ENCODE peak calls at places on chromosomes 12 and 14, in four cellular contexts. G, L, Y and A are unnamed samples.
A peak's percentile ranks its signal among the peaks of the same experiment; 100 is the strongest.

GRCh38 chr14:91882369-91882768 is 15.0 kb upstream of the TC2N start:
- DNase-seq in Y (no peak), L (no peak), G (no peak), A (no peak)

GRCh38 chr12:132807295-132808222 is 21.1 kb downstream of the GOLGA3 start:
- DNase-seq in L (no peak), Y (peak; percentile 86), G (no peak), A (no peak)

GRCh38 chr14:75370416-75371205 is 57.2 kb upstream of the JDP2 start:
- DNase-seq in L (no peak), Y (no peak), G (no peak), A (no peak)

GRCh38 chr12:102356690-102357089 is 123.7 kb downstream of the IGF1 start:
- DNase-seq in G (no peak), Y (no peak), L (no peak), A (no peak)

GRCh38 chr14:70188608-70189540 is at the start of gene SLC8A3:
- DNase-seq in G (no peak), Y (no peak), L (no peak), A (no peak)

GRCh38 chr12:19712041-19712440 is 272.7 kb downstream of the AEBP2 start:
- DNase-seq in L (no peak), Y (no peak), G (no peak), A (no peak)

GRCh38 chr14:89330236-89331002 is 86.6 kb downstream of the FOXN3 start:
- DNase-seq in L (no peak), G (no peak), Y (no peak), A (no peak)

GRCh38 chr12:11695321-11695720 is 45.8 kb downstream of the ETV6 start:
- DNase-seq in G (no peak), Y (no peak), L (no peak), A (no peak)

GRCh38 chr12:117967043-117967442 is 1.7 kb downstream of the KSR2 start:
- DNase-seq in G (no peak), L (no peak), Y (no peak), A (no peak)

GRCh38 chr12:120536064-120536791 is 2.1 kb downstream of the RNF10 start:
- DNase-seq in G (no peak), L (peak; percentile 60), Y (no peak), A (no peak)

GRCh38 chr12:9651265-9651729 is 18.2 kb upstream of the CLEC2D start:
- DNase-seq in Y (no peak), L (no peak), G (no peak), A (no peak)

GRCh38 chr12:57159341-57159740 is 11.9 kb upstream of the LRP1-AS start:
- DNase-seq in Y (no peak), G (no peak), L (no peak), A (no peak)

GRCh38 chr14:39381366-39381765 is 50.9 kb downstream of the FBXO33 start:
- DNase-seq in L (no peak), G (no peak), Y (no peak), A (no peak)

GRCh38 chr14:21101802-21102413 is 1.0 kb downstream of the TMEM253 start:
- DNase-seq in Y (no peak), L (no peak), G (no peak), A (no peak)

GRCh38 chr14:77838756-77839565 is 39.1 kb downstream of the ADCK1 start:
- DNase-seq in Y (no peak), G (no peak), L (no peak), A (no peak)

GRCh38 chr14:89773151-89773550 is 181.4 kb downstream of the EFCAB11 start:
- DNase-seq in Y (no peak), G (no peak), L (no peak), A (no peak)

GRCh38 chr12:112979281-112979680 is 962 bp downstream of the OAS2 start:
- DNase-seq in L (no peak), G (peak; percentile 38), Y (no peak), A (no peak)

GRCh38 chr12:122871851-122872785 is 23.8 kb downstream of the VPS37B start:
- DNase-seq in G (peak; percentile 52), L (no peak), Y (no peak), A (peak; percentile 96)

GRCh38 chr14:90438841-90439240 is 42.0 kb downstream of the CALM1 start:
- DNase-seq in L (no peak), Y (no peak), G (no peak), A (no peak)

GRCh38 chr12:76318773-76319594 is 29.2 kb downstream of the BBS10 start:
- DNase-seq in L (no peak), Y (no peak), G (no peak), A (no peak)

GRCh38 chr12:57169046-57169795 is 21.8 kb upstream of the LRP1-AS start:
- DNase-seq in G (no peak), L (no peak), Y (no peak), A (no peak)

GRCh38 chr12:92079054-92079385 is 66.6 kb downstream of the BTG1 start:
- DNase-seq in L (no peak), G (no peak), Y (no peak), A (no peak)

GRCh38 chr14:36094963-36095362 is 81.6 kb downstream of the PTCSC3 start:
- DNase-seq in Y (no peak), G (no peak), L (no peak), A (no peak)

GRCh38 chr12:107359382-107359781 is 266.0 kb upstream of the CRY1 start:
- DNase-seq in Y (no peak), L (no peak), G (no peak), A (no peak)

GRCh38 chr12:75850751-75851462 is 180.7 kb downstream of the PHLDA1 start:
- DNase-seq in G (no peak), L (no peak), Y (no peak), A (no peak)

GRCh38 chr12:28814246-28814645 is 334.8 kb upstream of the FAR2 start:
- DNase-seq in Y (no peak), G (no peak), L (no peak), A (no peak)

GRCh38 chr14:66315548-66315947 is 170.6 kb upstream of the CCDC196 start:
- DNase-seq in L (no peak), Y (no peak), G (no peak), A (no peak)

GRCh38 chr14:88729159-88729558 is 63.6 kb downstream of the EML5 start:
- DNase-seq in Y (no peak), L (no peak), G (no peak), A (no peak)

GRCh38 chr12:56120158-56120846 is 2.2 kb downstream of the ZC3H10 start:
- DNase-seq in G (no peak), L (no peak), Y (peak; percentile 48), A (no peak)

GRCh38 chr14:61621444-61621843 is 73.9 kb upstream of the HIF1A start:
- DNase-seq in Y (no peak), G (no peak), L (no peak), A (no peak)

GRCh38 chr14:89011727-89012271 is 187.3 kb downstream of the TTC8 start:
- DNase-seq in L (no peak), Y (no peak), G (no peak), A (no peak)

GRCh38 chr12:54262403-54262925 is 17.5 kb downstream of the CBX5 start:
- DNase-seq in L (no peak), G (no peak), Y (no peak), A (no peak)

GRCh38 chr14:78767436-78767835 is 597.3 kb downstream of the NRXN3 start:
- DNase-seq in G (no peak), Y (no peak), L (no peak), A (no peak)

GRCh38 chr12:121996050-121996944 is 25.4 kb upstream of the BCL7A start:
- DNase-seq in G (no peak), Y (no peak), L (peak; percentile 40), A (no peak)

GRCh38 chr12:115763982-115764621 is 513.4 kb downstream of the MED13L start:
- DNase-seq in L (peak; percentile 59), Y (peak; percentile 15), G (no peak), A (no peak)

GRCh38 chr12:113239811-113240331 is 18.6 kb downstream of the TPCN1 start:
- DNase-seq in G (no peak), Y (no peak), L (no peak), A (no peak)

GRCh38 chr12:8996682-8997405 is 7.5 kb downstream of the KLRG1 start:
- DNase-seq in G (peak; percentile 77), L (no peak), Y (no peak), A (no peak)

GRCh38 chr14:96170961-96171592 is 33.6 kb upstream of the BDKRB2 start:
- DNase-seq in Y (no peak), L (no peak), G (no peak), A (no peak)

GRCh38 chr12:7241404-7242005 is 52.0 kb downstream of the PEX5 start:
- DNase-seq in L (no peak), Y (peak; percentile 41), G (no peak), A (no peak)

GRCh38 chr14:97703006-97703760 is 906.0 kb downstream of the VRK1 start:
- DNase-seq in Y (no peak), L (no peak), G (peak; percentile 53), A (no peak)
- TF ChIP-seq SRF in Y (no peak), L (no peak), G (no peak), A (no peak)

DNA sequence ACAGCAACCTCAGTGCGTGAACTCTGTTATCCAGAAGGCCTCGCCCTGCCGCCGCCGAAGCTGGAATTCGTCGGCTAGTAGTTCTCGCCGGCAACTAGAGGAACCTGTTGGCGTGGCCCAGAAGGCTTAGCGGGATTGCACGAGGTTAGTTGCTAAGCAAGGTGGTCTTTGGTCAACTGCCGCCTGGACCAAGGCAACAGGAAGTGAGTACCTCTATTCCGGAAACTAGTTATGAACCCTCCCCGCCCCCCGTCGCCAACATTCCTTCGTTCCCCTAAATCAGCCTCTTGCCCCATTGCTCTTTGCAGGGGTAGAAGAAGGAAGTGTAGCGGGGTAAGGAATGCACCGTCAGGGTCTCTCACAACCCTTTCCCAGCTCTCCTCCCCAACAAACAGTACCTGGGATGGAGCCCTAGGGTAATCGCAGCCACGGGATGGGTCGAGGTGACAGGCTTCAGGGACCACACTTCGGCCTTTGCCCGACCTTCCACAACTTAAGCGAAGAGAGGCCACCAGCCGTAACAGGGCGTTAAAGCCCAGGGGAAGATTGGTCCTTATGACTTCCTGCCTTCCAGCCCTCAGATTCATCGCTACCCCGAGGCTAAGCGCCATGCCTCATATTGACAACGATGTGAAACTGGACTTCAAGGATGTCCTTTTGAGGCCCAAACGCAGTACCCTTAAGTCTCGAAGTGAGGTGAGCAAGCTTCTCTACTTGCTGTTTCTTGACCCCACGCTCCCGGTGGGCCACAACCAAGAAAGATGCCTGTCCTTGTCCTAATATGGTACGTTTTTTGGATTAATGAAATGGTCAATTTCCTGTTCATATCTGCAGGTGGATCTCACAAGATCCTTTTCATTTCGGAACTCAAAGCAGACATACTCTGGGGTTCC is at the start of gene GMPR2:
- DNase-seq in L (no peak), G (no peak), Y (peak; percentile 42), A (no peak)
- TF ChIP-seq BRCA1 in L (peak; percentile 94), G (no peak), Y (no peak), A (no peak)

GRCh38 chr12:65886996-65887395 is 62.7 kb downstream of the HMGA2 start:
- DNase-seq in L (no peak), G (no peak), Y (no peak), A (no peak)
- TF ChIP-seq SRF in L (no peak), G (no peak), Y (no peak), A (no peak)

DNA sequence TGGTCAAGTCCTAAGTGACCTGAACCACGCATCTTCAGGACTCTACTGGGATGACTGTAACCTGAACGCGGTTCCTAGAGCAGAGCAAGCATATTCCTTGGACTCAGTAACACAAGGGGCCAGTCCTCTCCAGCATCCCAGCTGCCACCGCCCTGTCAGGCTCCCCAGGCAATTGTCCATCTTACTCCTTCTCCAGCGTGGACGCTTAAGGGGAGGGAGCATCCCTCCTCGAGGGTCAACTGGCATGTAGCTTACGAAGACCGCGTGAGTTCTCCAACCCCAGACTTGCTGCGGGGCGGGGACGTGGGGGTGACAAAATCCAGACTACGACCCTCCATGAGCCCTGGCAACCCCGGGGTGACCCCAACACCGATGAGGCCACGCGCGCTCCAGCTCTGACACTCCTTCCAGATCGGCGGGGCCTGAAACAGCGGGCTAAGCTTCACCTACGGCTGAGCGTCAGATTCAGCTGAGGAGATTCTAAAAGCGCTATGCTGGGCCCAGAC is 868 bp upstream of the MTHFD1 start:
- DNase-seq in L (peak; percentile 10), G (no peak), Y (peak; percentile 19), A (no peak)
- TF ChIP-seq BRCA1 in L (no peak), G (no peak), Y (no peak), A (no peak)